ENCODE peak calls at places on chromosomes 1 and 21, in five cellular contexts. Y, O, S, T and U are unnamed samples.
A peak's percentile ranks its signal among the peaks of the same experiment; 100 is the strongest.

GRCh38 chr1:216422821-216423529 is at the start of gene USH2A:
- DNase-seq in Y (no peak), O (no peak), S (no peak), T (peak; percentile 4), U (no peak)

GRCh38 chr21:15192243-15192642 is 127.4 kb upstream of the NRIP1 start:
- DNase-seq in Y (no peak), O (no peak), S (no peak), T (no peak), U (no peak)

GRCh38 chr21:16078382-16078781 is 348.6 kb downstream of the USP25 start:
- DNase-seq in Y (no peak), O (no peak), S (no peak), T (no peak), U (no peak)

GRCh38 chr1:77977989-77978292 is 931 bp downstream of the FUBP1 start:
- DNase-seq in Y (no peak), O (no peak), S (no peak), T (no peak), U (no peak)

GRCh38 chr1:213371769-213372619 is 321.0 kb downstream of the RPS6KC1 start:
- DNase-seq in Y (no peak), O (no peak), S (no peak), T (no peak), U (no peak)

GRCh38 chr1:27435566-27436203 is 43.3 kb downstream of the GPR3 start:
- DNase-seq in Y (no peak), O (no peak), S (no peak), T (no peak), U (no peak)

GRCh38 chr1:65959896-65960295 is 167.2 kb downstream of the PDE4B start:
- DNase-seq in Y (no peak), O (no peak), S (no peak), T (peak; percentile 76), U (no peak)

GRCh38 chr1:235513495-235514366 is 9.5 kb upstream of the B3GALNT2 start:
- DNase-seq in Y (no peak), O (no peak), S (peak; percentile 62), T (peak; percentile 58), U (no peak)

GRCh38 chr1:197042676-197043341 is 24.3 kb downstream of the F13B start:
- DNase-seq in Y (no peak), O (no peak), S (no peak), T (no peak), U (no peak)

GRCh38 chr1:43605761-43606160 is 44.2 kb upstream of the KDM4A start:
- DNase-seq in Y (no peak), O (no peak), S (no peak), T (no peak), U (no peak)

GRCh38 chr21:45799765-45800338 is 156.3 kb downstream of the PCBP3 start:
- DNase-seq in Y (no peak), O (no peak), S (no peak), T (no peak), U (no peak)

GRCh38 chr1:204161609-204162497 is 4.3 kb downstream of the REN start:
- DNase-seq in Y (no peak), O (no peak), S (no peak), T (no peak), U (no peak)

GRCh38 chr1:198495635-198496034 is 44.8 kb downstream of the ATP6V1G3 start:
- DNase-seq in Y (no peak), O (no peak), S (no peak), T (peak; percentile 95), U (no peak)

GRCh38 chr1:68121536-68121935 is 71.1 kb upstream of the DIRAS3 start:
- DNase-seq in Y (no peak), O (no peak), S (no peak), T (peak; percentile 82), U (no peak)

GRCh38 chr1:159867322-159868064 is 5.0 kb upstream of the VSIG8 start:
- DNase-seq in Y (peak; percentile 62), O (no peak), S (no peak), T (no peak), U (no peak)

GRCh38 chr1:37394574-37395464 is 79.6 kb upstream of the ZC3H12A start:
- DNase-seq in Y (no peak), O (no peak), S (no peak), T (no peak), U (no peak)

GRCh38 chr1:201282931-201283829 is at the start of gene PKP1:
- DNase-seq in Y (peak; percentile 77), O (peak; percentile 64), S (no peak), T (peak; percentile 45), U (no peak)

GRCh38 chr1:45492691-45493090 is 1.7 kb upstream of the TESK2 start:
- DNase-seq in Y (no peak), O (no peak), S (no peak), T (no peak), U (no peak)

GRCh38 chr1:37739222-37739621 is 25.7 kb downstream of the EPHA10 start:
- DNase-seq in Y (no peak), O (no peak), S (no peak), T (no peak), U (no peak)

GRCh38 chr1:218436997-218437396 is 91.9 kb downstream of the TGFB2 start:
- DNase-seq in Y (no peak), O (no peak), S (no peak), T (no peak), U (no peak)

GRCh38 chr1:1889090-1889750 is 1.7 kb downstream of the GNB1 start:
- DNase-seq in Y (no peak), O (peak; percentile 39), S (no peak), T (no peak), U (no peak)

GRCh38 chr1:55195523-55196233 is 19.5 kb downstream of the USP24 start:
- DNase-seq in Y (no peak), O (no peak), S (no peak), T (no peak), U (no peak)

GRCh38 chr1:228265167-228265566 is 57.3 kb downstream of the OBSCN start:
- DNase-seq in Y (no peak), O (no peak), S (no peak), T (peak; percentile 8), U (no peak)

GRCh38 chr1:224430511-224431113 is 4.0 kb downstream of the WDR26 start:
- DNase-seq in Y (no peak), O (no peak), S (peak; percentile 47), T (peak; percentile 72), U (no peak)
- H3K27ac ChIP-seq in Y (peak overlapping the region; percentile 99), O (peak overlapping the region; percentile 96), S (no peak overlapping the region), T (peak overlapping the region; percentile 21), U (peak overlapping the region; percentile 55)

DNA sequence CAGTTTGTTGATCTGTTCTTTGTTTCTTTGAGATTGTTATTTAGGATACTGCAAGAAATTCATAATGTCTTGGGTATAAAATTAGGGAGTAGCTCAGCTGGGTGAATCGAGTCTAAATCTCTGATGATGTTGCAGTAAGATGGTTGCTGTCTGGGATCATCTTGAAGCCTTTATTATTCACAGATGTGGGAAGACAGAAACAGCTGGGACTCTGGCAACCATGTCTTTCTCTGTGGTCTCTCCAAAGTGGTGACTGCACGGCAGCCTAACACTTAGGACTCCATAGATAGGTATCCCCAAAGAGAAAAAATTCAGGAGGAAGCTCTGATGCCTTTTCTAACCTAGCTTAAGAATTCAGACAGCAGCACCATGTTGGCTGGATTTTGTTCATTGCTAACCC is 52.7 kb downstream of the RAP1A start:
- DNase-seq in Y (no peak), O (no peak), S (no peak), T (no peak), U (no peak)
- H3K4me3 ChIP-seq in Y (no peak overlapping the region), O (no peak overlapping the region), S (no peak overlapping the region), T (no peak overlapping the region), U (no peak overlapping the region)

GRCh38 chr1:208042041-208042615 is 131.2 kb upstream of the CD34 start:
- DNase-seq in Y (no peak), O (no peak), S (no peak), T (no peak), U (no peak)

GRCh38 chr1:208042868-208043267 is 131.9 kb upstream of the CD34 start:
- DNase-seq in Y (no peak), O (no peak), S (no peak), T (no peak), U (no peak)

GRCh38 chr1:208041505-208041904 is 130.6 kb upstream of the CD34 start:
- DNase-seq in Y (no peak), O (no peak), S (no peak), T (no peak), U (no peak)

GRCh38 chr1:208039536-208040332 is 128.8 kb upstream of the CD34 start:
- DNase-seq in Y (no peak), O (no peak), S (no peak), T (no peak), U (no peak)

GRCh38 chr1:208040714-208041393 is 129.9 kb upstream of the CD34 start:
- DNase-seq in Y (no peak), O (no peak), S (no peak), T (no peak), U (no peak)
- TF ChIP-seq CTCF in Y (no peak), O (no peak), S (no peak), T (no peak), U (no peak)

GRCh38 chr21:42722808-42723470 is 69.5 kb downstream of the PDE9A start:
- DNase-seq in Y (no peak), O (no peak), S (no peak), T (no peak), U (no peak)
- H3K27ac ChIP-seq in Y (no peak overlapping the region), O (no peak overlapping the region), S (no peak overlapping the region), T (no peak overlapping the region), U (no peak overlapping the region)

GRCh38 chr1:233341117-233341516 is 13.6 kb downstream of the MAP3K21 start:
- DNase-seq in Y (no peak), O (no peak), S (no peak), T (no peak), U (no peak)
- H3K4me3 ChIP-seq in Y (no peak overlapping the region), O (no peak overlapping the region), S (no peak overlapping the region), T (no peak overlapping the region), U (no peak overlapping the region)

GRCh38 chr1:222709700-222710153 is 2.6 kb downstream of the AIDA start:
- DNase-seq in Y (no peak), O (no peak), S (no peak), T (peak; percentile 2), U (no peak)

GRCh38 chr1:222704260-222704659 is 8.0 kb downstream of the AIDA start:
- DNase-seq in Y (no peak), O (no peak), S (no peak), T (no peak), U (no peak)

GRCh38 chr1:222702210-222702609 is 10.1 kb downstream of the AIDA start:
- DNase-seq in Y (no peak), O (no peak), S (no peak), T (no peak), U (no peak)

GRCh38 chr1:222711319-222712252 is 705 bp downstream of the AIDA start:
- DNase-seq in Y (peak; percentile 37), O (peak; percentile 83), S (peak; percentile 65), T (peak; percentile 60), U (peak; percentile 44)

DNA sequence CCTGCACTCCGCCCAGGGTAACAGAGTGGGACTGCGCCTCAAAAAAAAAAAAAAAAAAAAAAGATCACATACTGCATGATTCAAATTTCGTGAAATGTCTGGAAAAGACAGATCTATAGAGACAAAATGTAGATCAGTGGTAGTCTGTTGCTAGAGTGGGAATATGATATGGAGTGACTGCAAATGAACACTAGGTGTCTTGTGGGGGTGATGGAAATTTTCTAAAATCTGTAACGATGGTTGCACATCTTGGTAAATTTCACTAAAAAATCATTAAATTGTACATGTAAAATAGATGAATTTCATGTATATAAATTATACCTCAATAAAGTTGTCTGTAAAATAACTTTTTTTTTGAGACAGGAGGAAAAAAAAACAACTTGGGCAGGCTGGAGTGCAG is 5.5 kb downstream of the AIDA start:
- DNase-seq in Y (no peak), O (no peak), S (no peak), T (no peak), U (no peak)
- TF ChIP-seq CTCF in Y (no peak), O (no peak), S (no peak), T (no peak), U (no peak)